ENCODE peak calls at places on chromosomes 4 and X, in seven cellular contexts. One of them, this sample, is unnamed.

GRCh38 chr4:5125326-5125725 is 74.0 kb downstream of the STK32B start:
- DNase-seq in left ventricle myocardium inferior: no peak
- DNase-seq in suprapubic skin: no peak
- DNase-seq in psoas muscle: peak; percentile 49
- DNase-seq in tibial artery: no peak
- DNase-seq in left lung: no peak
- DNase-seq in OCI-LY7: no peak
- DNase-seq in this sample: no peak

GRCh38 chr4:83734576-83734975 is 198.7 kb downstream of the GPAT3 start:
- DNase-seq in left ventricle myocardium inferior: no peak
- DNase-seq in suprapubic skin: no peak
- DNase-seq in psoas muscle: no peak
- DNase-seq in tibial artery: no peak
- DNase-seq in left lung: no peak
- DNase-seq in OCI-LY7: no peak
- DNase-seq in this sample: no peak

GRCh38 chr4:94544811-94545210 is 93.1 kb downstream of the PDLIM5 start:
- DNase-seq in left ventricle myocardium inferior: no peak
- DNase-seq in suprapubic skin: no peak
- DNase-seq in psoas muscle: no peak
- DNase-seq in tibial artery: no peak
- DNase-seq in left lung: no peak
- DNase-seq in OCI-LY7: no peak
- DNase-seq in this sample: no peak

GRCh38 chrX:119389214-119389613 is 9.9 kb upstream of the SLC25A43 start:
- DNase-seq in left ventricle myocardium inferior: no peak
- DNase-seq in suprapubic skin: no peak
- DNase-seq in psoas muscle: no peak
- DNase-seq in tibial artery: no peak
- DNase-seq in left lung: no peak
- DNase-seq in OCI-LY7: no peak
- DNase-seq in this sample: no peak

GRCh38 chr4:80035336-80035735 is 37.7 kb downstream of the ANTXR2 start:
- DNase-seq in left ventricle myocardium inferior: no peak
- DNase-seq in suprapubic skin: no peak
- DNase-seq in psoas muscle: no peak
- DNase-seq in tibial artery: no peak
- DNase-seq in left lung: no peak
- DNase-seq in OCI-LY7: no peak
- DNase-seq in this sample: no peak

GRCh38 chr4:139247241-139247640 is 32.8 kb downstream of the MGARP start:
- DNase-seq in left ventricle myocardium inferior: no peak
- DNase-seq in suprapubic skin: no peak
- DNase-seq in psoas muscle: no peak
- DNase-seq in tibial artery: no peak
- DNase-seq in left lung: no peak
- DNase-seq in OCI-LY7: no peak
- DNase-seq in this sample: no peak

GRCh38 chrX:131792789-131793462 is 230.2 kb upstream of the STK26 start:
- DNase-seq in left ventricle myocardium inferior: no peak
- DNase-seq in suprapubic skin: peak; percentile 93
- DNase-seq in psoas muscle: peak; percentile 87
- DNase-seq in tibial artery: no peak
- DNase-seq in left lung: peak; percentile 87
- DNase-seq in OCI-LY7: peak; percentile 14
- DNase-seq in this sample: peak; percentile 91

GRCh38 chr4:80189956-80190671 is 7.2 kb upstream of the PRDM8 start:
- DNase-seq in left ventricle myocardium inferior: no peak
- DNase-seq in suprapubic skin: no peak
- DNase-seq in psoas muscle: peak; percentile 60
- DNase-seq in tibial artery: no peak
- DNase-seq in left lung: no peak
- DNase-seq in OCI-LY7: no peak
- DNase-seq in this sample: no peak

GRCh38 chr4:56250801-56251200 is 136.5 kb downstream of the AASDH start:
- DNase-seq in left ventricle myocardium inferior: no peak
- DNase-seq in suprapubic skin: no peak
- DNase-seq in psoas muscle: no peak
- DNase-seq in tibial artery: no peak
- DNase-seq in left lung: no peak
- DNase-seq in OCI-LY7: no peak
- DNase-seq in this sample: no peak
- H3K9me3 ChIP-seq in left ventricle myocardium inferior: no peaks in the 10 kb centered on the region
- H3K9me3 ChIP-seq in suprapubic skin: no peaks in the 10 kb centered on the region
- H3K9me3 ChIP-seq in psoas muscle: no peaks in the 10 kb centered on the region
- H3K9me3 ChIP-seq in tibial artery: no peaks in the 10 kb centered on the region
- H3K9me3 ChIP-seq in left lung: no peaks in the 10 kb centered on the region
- H3K9me3 ChIP-seq in OCI-LY7: no peaks in the 10 kb centered on the region
- H3K9me3 ChIP-seq in this sample: no peaks in the 10 kb centered on the region

GRCh38 chr4:55547918-55548317 is 1.2 kb upstream of the CLOCK start:
- DNase-seq in left ventricle myocardium inferior: no peak
- DNase-seq in suprapubic skin: no peak
- DNase-seq in psoas muscle: no peak
- DNase-seq in tibial artery: no peak
- DNase-seq in left lung: no peak
- DNase-seq in OCI-LY7: no peak
- DNase-seq in this sample: no peak
- H3K4me3 ChIP-seq in left ventricle myocardium inferior: peak overlapping the region; percentile 99
- H3K4me3 ChIP-seq in suprapubic skin: peak overlapping the region; percentile 90
- H3K4me3 ChIP-seq in psoas muscle: peak overlapping the region; percentile 97
- H3K4me3 ChIP-seq in tibial artery: peak overlapping the region; percentile 98
- H3K4me3 ChIP-seq in left lung: peak overlapping the region; percentile 74
- H3K4me3 ChIP-seq in OCI-LY7: peak overlapping the region; percentile 79
- H3K4me3 ChIP-seq in this sample: peak overlapping the region; percentile 96

DNA sequence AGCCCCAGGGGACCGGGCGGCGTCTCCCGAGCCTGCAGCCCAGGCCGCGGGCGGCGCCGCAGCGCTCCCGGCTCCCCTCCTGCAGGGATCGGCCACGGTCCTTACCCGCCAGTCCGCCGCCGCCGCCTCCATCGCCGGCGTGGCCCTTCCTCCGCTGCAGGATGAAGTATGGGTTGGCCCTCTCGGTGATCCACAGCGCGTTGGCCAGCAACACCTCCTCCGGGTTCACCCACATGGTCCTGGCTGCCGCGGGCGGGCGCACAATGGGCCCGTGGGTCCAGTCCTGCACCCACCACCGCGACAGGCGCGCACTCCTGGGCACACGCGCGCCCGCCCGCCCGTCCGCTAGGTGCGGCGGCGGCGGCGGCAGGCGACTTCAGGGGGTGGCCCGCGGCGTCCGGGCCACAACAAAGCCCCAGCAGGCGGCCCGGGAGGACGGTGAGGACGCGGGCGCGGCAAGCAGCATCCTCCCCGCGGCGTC is 334 bp downstream of the TBC1D9 start:
- DNase-seq in left ventricle myocardium inferior: peak; percentile 62
- DNase-seq in suprapubic skin: peak; percentile 70
- DNase-seq in psoas muscle: peak; percentile 72
- DNase-seq in tibial artery: peak; percentile 25
- DNase-seq in left lung: peak; percentile 57
- DNase-seq in OCI-LY7: peak; percentile 71
- DNase-seq in this sample: peak; percentile 56
- H3K4me1 ChIP-seq in left ventricle myocardium inferior: peaks cover 61% of the 10 kb centered on the region
- H3K4me1 ChIP-seq in suprapubic skin: peaks cover 21% of the 10 kb centered on the region
- H3K4me1 ChIP-seq in psoas muscle: peaks cover 3% of the 10 kb centered on the region
- H3K4me1 ChIP-seq in tibial artery: no peaks in the 10 kb centered on the region
- H3K4me1 ChIP-seq in left lung: peaks cover 22% of the 10 kb centered on the region
- H3K4me1 ChIP-seq in OCI-LY7: peaks cover 30% of the 10 kb centered on the region
- H3K4me1 ChIP-seq in this sample: no peaks in the 10 kb centered on the region

DNA sequence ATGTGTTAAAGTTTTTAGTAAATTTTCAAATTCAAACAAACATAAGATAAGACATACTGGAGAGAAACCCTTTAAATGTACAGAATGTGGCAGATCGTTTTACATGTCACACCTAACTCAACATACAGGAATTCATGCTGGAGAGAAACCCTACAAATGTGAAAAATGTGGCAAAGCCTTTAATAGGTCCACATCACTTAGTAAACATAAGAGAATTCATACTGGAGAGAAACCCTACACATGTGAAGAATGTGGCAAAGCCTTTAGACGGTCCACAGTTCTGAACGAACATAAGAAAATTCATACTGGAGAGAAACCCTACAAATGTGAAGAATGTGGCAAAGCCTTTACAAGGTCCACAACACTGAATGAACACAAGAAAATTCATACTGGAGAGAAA is 32.8 kb downstream of the ZNF595 start:
- DNase-seq in left ventricle myocardium inferior: no peak
- DNase-seq in suprapubic skin: no peak
- DNase-seq in psoas muscle: no peak
- DNase-seq in tibial artery: no peak
- DNase-seq in left lung: no peak
- DNase-seq in OCI-LY7: no peak
- DNase-seq in this sample: no peak
- H3K9me3 ChIP-seq in left ventricle myocardium inferior: peaks cover 100% of the 10 kb centered on the region
- H3K9me3 ChIP-seq in suprapubic skin: peaks cover 80% of the 10 kb centered on the region
- H3K9me3 ChIP-seq in psoas muscle: peaks cover 100% of the 10 kb centered on the region
- H3K9me3 ChIP-seq in tibial artery: peaks cover 8% of the 10 kb centered on the region
- H3K9me3 ChIP-seq in left lung: peaks cover 26% of the 10 kb centered on the region
- H3K9me3 ChIP-seq in OCI-LY7: peaks cover 49% of the 10 kb centered on the region
- H3K9me3 ChIP-seq in this sample: peaks cover 100% of the 10 kb centered on the region

GRCh38 chr4:28523791-28524190 is 1663.2 kb downstream of the STIM2 start:
- DNase-seq in left ventricle myocardium inferior: no peak
- DNase-seq in suprapubic skin: no peak
- DNase-seq in psoas muscle: no peak
- DNase-seq in tibial artery: no peak
- DNase-seq in left lung: no peak
- DNase-seq in OCI-LY7: no peak
- DNase-seq in this sample: no peak

DNA sequence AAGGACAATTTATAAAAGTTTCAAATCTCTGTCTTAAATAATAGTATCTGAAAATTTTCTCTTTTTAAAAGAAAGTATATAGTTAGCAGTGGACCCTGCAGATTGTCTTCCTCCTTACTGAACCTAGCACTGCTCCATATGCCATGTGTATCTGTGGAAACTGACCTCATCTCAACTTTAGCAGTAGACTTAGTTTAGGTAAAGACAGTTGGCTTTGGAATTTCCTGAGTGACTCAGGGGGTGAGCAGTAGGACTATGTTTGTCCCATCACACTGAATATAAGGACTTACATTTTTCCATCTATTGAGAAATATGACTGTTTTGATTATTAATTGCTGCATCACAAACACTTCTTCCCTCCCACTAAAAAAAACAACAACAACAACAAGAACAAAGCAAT is 1658.1 kb downstream of the STIM2 start:
- DNase-seq in left ventricle myocardium inferior: no peak
- DNase-seq in suprapubic skin: no peak
- DNase-seq in psoas muscle: no peak
- DNase-seq in tibial artery: no peak
- DNase-seq in left lung: no peak
- DNase-seq in OCI-LY7: no peak
- DNase-seq in this sample: no peak
- H3K4me3 ChIP-seq in left ventricle myocardium inferior: no peak overlapping the region
- H3K4me3 ChIP-seq in suprapubic skin: no peak overlapping the region
- H3K4me3 ChIP-seq in psoas muscle: no peak overlapping the region
- H3K4me3 ChIP-seq in tibial artery: no peak overlapping the region
- H3K4me3 ChIP-seq in left lung: no peak overlapping the region
- H3K4me3 ChIP-seq in OCI-LY7: no peak overlapping the region
- H3K4me3 ChIP-seq in this sample: no peak overlapping the region

DNA sequence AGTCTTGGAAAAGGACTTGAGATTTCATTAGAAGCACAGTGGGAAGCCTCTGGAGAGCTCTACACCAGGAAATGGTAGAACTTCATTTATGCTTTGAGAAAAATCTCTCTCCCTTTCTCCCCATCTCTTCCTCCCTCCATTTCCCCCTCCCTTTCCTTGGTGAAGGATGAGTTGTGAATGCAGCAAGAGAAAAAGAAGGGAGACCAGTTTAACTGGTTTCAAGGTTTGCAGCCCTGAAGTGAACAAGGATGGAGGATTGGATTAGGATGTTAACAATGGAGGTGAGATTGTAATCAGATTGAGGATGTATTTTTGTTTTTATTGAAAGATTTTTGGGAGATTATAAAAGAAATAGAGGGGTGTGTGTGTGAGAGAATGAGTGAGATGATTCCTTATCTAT is 99.5 kb downstream of the ANK2 start:
- DNase-seq in left ventricle myocardium inferior: no peak
- DNase-seq in suprapubic skin: no peak
- DNase-seq in psoas muscle: no peak
- DNase-seq in tibial artery: no peak
- DNase-seq in left lung: no peak
- DNase-seq in OCI-LY7: no peak
- DNase-seq in this sample: no peak
- H3K4me1 ChIP-seq in left ventricle myocardium inferior: peaks cover 42% of the 10 kb centered on the region
- H3K4me1 ChIP-seq in suprapubic skin: peaks cover 6% of the 10 kb centered on the region
- H3K4me1 ChIP-seq in psoas muscle: peaks cover 14% of the 10 kb centered on the region
- H3K4me1 ChIP-seq in tibial artery: no peaks in the 10 kb centered on the region
- H3K4me1 ChIP-seq in left lung: no peaks in the 10 kb centered on the region
- H3K4me1 ChIP-seq in OCI-LY7: no peaks in the 10 kb centered on the region
- H3K4me1 ChIP-seq in this sample: no peaks in the 10 kb centered on the region

DNA sequence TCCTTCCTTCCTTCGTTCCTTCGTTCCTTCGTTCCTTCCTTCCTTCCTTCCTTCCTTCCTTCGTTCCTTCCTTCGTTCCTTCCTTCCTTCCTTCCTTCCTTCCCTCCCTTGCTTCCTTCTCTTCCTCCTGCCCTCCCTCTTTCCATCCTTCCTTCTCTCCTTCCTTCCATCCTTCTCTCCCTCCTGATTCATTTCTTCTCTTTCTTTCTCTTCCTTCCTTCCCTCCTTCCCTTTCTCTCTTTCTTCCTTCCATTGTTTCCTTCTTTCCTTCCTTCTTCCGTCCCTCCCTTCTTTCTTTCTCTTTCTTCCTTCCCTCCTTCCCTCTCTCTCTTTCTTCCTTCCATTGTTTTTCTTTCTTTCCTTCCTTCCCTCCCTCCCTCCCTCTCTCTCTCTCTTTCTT is 14.5 kb downstream of the CSF2RA start:
- DNase-seq in left ventricle myocardium inferior: no peak
- DNase-seq in suprapubic skin: no peak
- DNase-seq in psoas muscle: no peak
- DNase-seq in tibial artery: no peak
- DNase-seq in left lung: no peak
- DNase-seq in OCI-LY7: no peak
- DNase-seq in this sample: no peak
- H3K9me3 ChIP-seq in left ventricle myocardium inferior: no peaks in the 10 kb centered on the region
- H3K9me3 ChIP-seq in suprapubic skin: no peaks in the 10 kb centered on the region
- H3K9me3 ChIP-seq in psoas muscle: no peaks in the 10 kb centered on the region
- H3K9me3 ChIP-seq in tibial artery: no peaks in the 10 kb centered on the region
- H3K9me3 ChIP-seq in left lung: no peaks in the 10 kb centered on the region
- H3K9me3 ChIP-seq in OCI-LY7: no peaks in the 10 kb centered on the region
- H3K9me3 ChIP-seq in this sample: no peaks in the 10 kb centered on the region